ENCODE peak calls at places on chromosome 13, in six cellular contexts. O, Y, K, T, H and R are unnamed samples.

GRCh38 chr13:91347996-91348905 is 764 bp downstream of the MIR17HG start:
- DNase-seq in Y (peak), K (no peak), H (no peak), O (no peak), T (peak), R (no peak)

GRCh38 chr13:77696006-77696862 is 1.3 kb upstream of the SLAIN1 start:
- DNase-seq in Y (no peak), H (no peak), O (peak), T (no peak), K (no peak), R (no peak)

GRCh38 chr13:71605744-71606143 is 261.3 kb downstream of the DACH1 start:
- DNase-seq in K (no peak), O (no peak), Y (no peak), H (no peak), T (no peak), R (no peak)

GRCh38 chr13:106238690-106239089 is 296.8 kb downstream of the EFNB2 start:
- DNase-seq in O (no peak), K (no peak), T (no peak), H (no peak), Y (no peak), R (no peak)

GRCh38 chr13:57633141-57633949 is 1.8 kb downstream of the PCDH17 start:
- DNase-seq in H (peak), O (no peak), Y (peak), K (no peak), T (peak), R (no peak)

GRCh38 chr13:78317030-78317429 is 286.3 kb downstream of the POU4F1 start:
- DNase-seq in Y (no peak), O (no peak), T (no peak), H (peak), K (no peak), R (peak)

GRCh38 chr13:65868106-65868505 is 1362.0 kb downstream of the PCDH9 start:
- DNase-seq in H (no peak), O (no peak), Y (no peak), K (no peak), T (no peak), R (no peak)

GRCh38 chr13:39023761-39024160 is 14.1 kb downstream of the PROSER1 start:
- DNase-seq in Y (no peak), O (no peak), T (no peak), H (no peak), K (no peak), R (no peak)

GRCh38 chr13:49749852-49750251 is 42.6 kb downstream of the KPNA3 start:
- DNase-seq in K (no peak), H (peak), T (no peak), Y (no peak), O (no peak), R (no peak)

GRCh38 chr13:81872581-81872980 is 1531.7 kb upstream of the SPRY2 start:
- DNase-seq in H (no peak), O (peak), Y (no peak), K (no peak), T (no peak), R (no peak)

GRCh38 chr13:102198418-102199322 is 203.2 kb downstream of the FGF14 start:
- DNase-seq in O (peak), H (peak), T (no peak), Y (no peak), K (no peak), R (no peak)

GRCh38 chr13:107339209-107339608 is 771.3 kb upstream of the ARGLU1 start:
- DNase-seq in O (peak), Y (no peak), H (peak), K (no peak), T (no peak), R (no peak)

GRCh38 chr13:39321578-39321977 is 281.4 kb downstream of the LHFPL6 start:
- DNase-seq in K (no peak), O (no peak), H (peak), T (peak), Y (no peak), R (no peak)

GRCh38 chr13:80362488-80362887 is 21.6 kb upstream of the SPRY2 start:
- DNase-seq in Y (no peak), K (no peak), O (no peak), T (no peak), H (no peak), R (no peak)

GRCh38 chr13:42654760-42655159 is 80.8 kb downstream of the TNFSF11 start:
- DNase-seq in O (no peak), T (no peak), Y (no peak), H (peak), K (no peak), R (no peak)

GRCh38 chr13:98922306-98922705 is 55.6 kb downstream of the DOCK9 start:
- DNase-seq in T (no peak), Y (no peak), K (no peak), H (no peak), O (no peak), R (no peak)

GRCh38 chr13:110682746-110683145 is 23.2 kb downstream of the CARS2 start:
- DNase-seq in T (no peak), Y (no peak), K (no peak), H (no peak), O (no peak), R (no peak)

GRCh38 chr13:110684388-110685056 is 21.4 kb downstream of the CARS2 start:
- DNase-seq in T (no peak), Y (no peak), H (peak), K (no peak), O (no peak), R (no peak)

GRCh38 chr13:110683921-110684320 is 22.0 kb downstream of the CARS2 start:
- DNase-seq in K (no peak), O (no peak), H (no peak), T (no peak), Y (no peak), R (no peak)

GRCh38 chr13:110681868-110682550 is 23.9 kb downstream of the CARS2 start:
- DNase-seq in O (no peak), K (no peak), Y (no peak), H (no peak), T (no peak), R (no peak)

GRCh38 chr13:110683203-110683883 is 22.6 kb downstream of the CARS2 start:
- DNase-seq in T (no peak), Y (no peak), O (peak), H (peak), K (no peak), R (no peak)
- TF ChIP-seq CTCF in T (peak), Y (no peak), O (peak), H (peak), K (peak), R (peak)

DNA sequence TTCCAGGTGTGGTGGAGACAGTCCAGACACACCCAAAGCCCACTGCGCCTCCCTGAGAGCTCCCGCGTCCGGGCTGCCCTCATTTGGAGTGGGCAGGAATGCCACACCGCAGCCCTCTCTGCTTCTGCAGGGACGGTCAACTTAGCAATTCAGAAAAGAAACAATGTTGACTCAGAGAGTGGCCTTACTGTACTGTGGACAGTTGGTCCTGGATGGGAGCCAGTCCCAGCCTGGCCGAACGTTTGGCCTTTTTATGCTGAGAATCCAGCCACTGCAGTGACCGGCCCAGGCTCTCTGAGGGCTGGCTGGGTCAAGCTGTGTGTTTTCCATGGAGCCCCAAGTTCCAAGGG is 7.2 kb downstream of the GAS6 start:
- DNase-seq in Y (no peak), O (peak), H (peak), T (peak), K (no peak), R (no peak)
- H3K4me3 ChIP-seq in Y (no peak), O (no peak), H (no peak), T (no peak), K (no peak), R (no peak)

GRCh38 chr13:33485247-33485646 is 199.7 kb upstream of the STARD13 start:
- DNase-seq in O (no peak), K (no peak), T (no peak), H (no peak), Y (no peak), R (no peak)

GRCh38 chr13:33483471-33483870 is 197.9 kb upstream of the STARD13 start:
- DNase-seq in K (no peak), H (no peak), Y (no peak), T (no peak), O (no peak), R (no peak)

GRCh38 chr13:33489563-33489962 is 204.0 kb upstream of the STARD13 start:
- DNase-seq in Y (no peak), H (no peak), T (no peak), K (no peak), O (no peak), R (no peak)

GRCh38 chr13:33490461-33491327 is 205.1 kb upstream of the STARD13 start:
- DNase-seq in Y (no peak), T (no peak), K (no peak), O (no peak), H (no peak), R (no peak)

GRCh38 chr13:33487575-33488243 is 202.2 kb upstream of the STARD13 start:
- DNase-seq in H (peak), Y (no peak), O (peak), T (no peak), K (no peak), R (no peak)
- TF ChIP-seq CTCF in H (peak), Y (no peak), O (peak), T (peak), K (peak), R (peak)

GRCh38 chr13:27977476-27978300 is 8.6 kb upstream of the CDX2 start:
- DNase-seq in T (no peak), Y (no peak), O (no peak), H (no peak), K (no peak), R (no peak)
- H3K4me3 ChIP-seq in T (peak), Y (peak), O (no peak), H (no peak), K (no peak), R (no peak)

DNA sequence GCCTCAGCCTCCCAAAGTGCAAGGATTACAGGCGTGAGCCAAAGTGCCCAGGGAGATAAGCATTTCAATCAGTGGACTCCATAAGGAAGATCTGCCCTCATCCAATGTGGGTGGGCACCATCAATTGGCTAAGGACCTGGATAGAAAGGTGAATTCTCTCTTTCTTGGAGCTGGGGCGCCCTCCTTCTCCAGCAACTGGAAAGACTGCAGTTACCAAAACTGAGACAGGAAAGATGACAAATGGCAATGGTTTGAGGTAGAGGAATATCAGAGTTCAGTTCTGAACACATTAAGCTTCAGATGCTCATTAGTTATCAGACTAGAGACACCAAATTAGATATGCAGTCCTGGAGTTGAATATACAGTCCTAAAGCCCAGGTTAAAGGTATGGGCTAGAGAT is 10.5 kb upstream of the ELF1 start:
- DNase-seq in Y (no peak), T (no peak), K (no peak), H (no peak), O (no peak), R (no peak)
- TF ChIP-seq CTCF in Y (no peak), T (no peak), K (no peak), H (no peak), O (no peak), R (peak)

GRCh38 chr13:21458457-21458815 is 667 bp downstream of the ZDHHC20 start:
- DNase-seq in T (peak), H (no peak), O (no peak), Y (peak), K (no peak), R (no peak)

GRCh38 chr13:21458816-21459701 is at the start of gene ZDHHC20:
- DNase-seq in O (peak), Y (peak), T (peak), H (peak), K (no peak), R (no peak)

GRCh38 chr13:21453352-21454089 is 5.6 kb downstream of the ZDHHC20 start:
- DNase-seq in T (no peak), H (peak), K (no peak), O (no peak), Y (no peak), R (no peak)
- H3K4me3 ChIP-seq in T (no peak), H (no peak), K (no peak), O (no peak), Y (no peak), R (no peak)

DNA sequence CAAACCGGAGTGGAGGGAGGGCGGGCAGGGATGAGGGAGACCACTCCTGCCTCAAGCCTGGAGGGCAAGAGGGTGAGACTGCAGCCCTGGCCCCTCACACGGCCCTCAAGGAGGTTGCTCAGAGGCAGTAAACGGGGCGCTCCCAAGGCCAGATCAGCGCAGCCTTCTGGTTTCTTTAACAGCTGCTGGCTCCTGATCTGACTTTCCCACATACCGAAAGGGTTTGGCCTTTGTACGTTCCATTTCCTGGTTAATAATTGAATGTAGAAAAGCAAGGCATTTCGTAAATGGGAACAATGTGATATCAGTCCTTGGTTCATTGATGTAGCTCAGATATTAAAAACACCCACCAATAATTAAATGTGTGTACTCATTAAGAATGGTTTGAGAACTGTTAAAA is 71.5 kb downstream of the GGACT start:
- DNase-seq in Y (peak), T (no peak), K (no peak), H (no peak), O (no peak), R (no peak)
- TF ChIP-seq CTCF in Y (no peak), T (no peak), K (no peak), H (no peak), O (no peak), R (no peak)